ENCODE peak calls at places on chromosomes 2 and 18, in eight cellular contexts. One of them, this sample, is unnamed.

GRCh38 chr2:238598802-238599530 is 172.2 kb downstream of the ASB1 start:
- DNase-seq in transverse colon: no peak
- DNase-seq in KG1: no peak
- DNase-seq in fibroblast of the conjunctiva: no peak
- DNase-seq in endothelial cell of umbilical vein: no peak
- DNase-seq in EH: no peak
- DNase-seq in foreskin melanocyte: no peak
- DNase-seq in LoVo: no peak
- DNase-seq in this sample: no peak

GRCh38 chr2:102927854-102928267 is 166.0 kb downstream of the TMEM182 start:
- DNase-seq in transverse colon: no peak
- DNase-seq in KG1: no peak
- DNase-seq in fibroblast of the conjunctiva: no peak
- DNase-seq in endothelial cell of umbilical vein: no peak
- DNase-seq in EH: no peak
- DNase-seq in foreskin melanocyte: no peak
- DNase-seq in LoVo: no peak
- DNase-seq in this sample: no peak

GRCh38 chr2:139099721-139100120 is 319.5 kb upstream of the NXPH2 start:
- DNase-seq in transverse colon: no peak
- DNase-seq in KG1: no peak
- DNase-seq in fibroblast of the conjunctiva: no peak
- DNase-seq in endothelial cell of umbilical vein: no peak
- DNase-seq in EH: no peak
- DNase-seq in foreskin melanocyte: no peak
- DNase-seq in LoVo: no peak
- DNase-seq in this sample: no peak

GRCh38 chr2:96565111-96565510 is 28.6 kb downstream of the ARID5A start:
- DNase-seq in transverse colon: no peak
- DNase-seq in KG1: no peak
- DNase-seq in fibroblast of the conjunctiva: no peak
- DNase-seq in endothelial cell of umbilical vein: no peak
- DNase-seq in EH: no peak
- DNase-seq in foreskin melanocyte: no peak
- DNase-seq in LoVo: no peak
- DNase-seq in this sample: no peak

GRCh38 chr18:48723837-48724236 is 185.0 kb downstream of the CTIF start:
- DNase-seq in transverse colon: no peak
- DNase-seq in KG1: no peak
- DNase-seq in fibroblast of the conjunctiva: no peak
- DNase-seq in endothelial cell of umbilical vein: no peak
- DNase-seq in EH: no peak
- DNase-seq in foreskin melanocyte: no peak
- DNase-seq in LoVo: no peak
- DNase-seq in this sample: no peak

GRCh38 chr2:120904379-120904778 is 168.7 kb downstream of the GLI2 start:
- DNase-seq in transverse colon: no peak
- DNase-seq in KG1: no peak
- DNase-seq in fibroblast of the conjunctiva: no peak
- DNase-seq in endothelial cell of umbilical vein: no peak
- DNase-seq in EH: no peak
- DNase-seq in foreskin melanocyte: no peak
- DNase-seq in LoVo: no peak
- DNase-seq in this sample: no peak

GRCh38 chr2:240640939-240641338 is 15.7 kb downstream of the GPR35 start:
- DNase-seq in transverse colon: peak
- DNase-seq in KG1: no peak
- DNase-seq in fibroblast of the conjunctiva: peak
- DNase-seq in endothelial cell of umbilical vein: no peak
- DNase-seq in EH: peak
- DNase-seq in foreskin melanocyte: peak
- DNase-seq in LoVo: peak
- DNase-seq in this sample: peak

GRCh38 chr18:9787126-9787525 is 79.0 kb downstream of the RAB31 start:
- DNase-seq in transverse colon: no peak
- DNase-seq in KG1: no peak
- DNase-seq in fibroblast of the conjunctiva: no peak
- DNase-seq in endothelial cell of umbilical vein: no peak
- DNase-seq in EH: no peak
- DNase-seq in foreskin melanocyte: no peak
- DNase-seq in LoVo: no peak
- DNase-seq in this sample: no peak

GRCh38 chr2:62340981-62341624 is 145.2 kb downstream of the B3GNT2 start:
- DNase-seq in transverse colon: peak
- DNase-seq in KG1: no peak
- DNase-seq in fibroblast of the conjunctiva: no peak
- DNase-seq in endothelial cell of umbilical vein: no peak
- DNase-seq in EH: peak
- DNase-seq in foreskin melanocyte: no peak
- DNase-seq in LoVo: no peak
- DNase-seq in this sample: no peak

GRCh38 chr2:201261471-201261870 is 1.1 kb downstream of the CASP8 start:
- DNase-seq in transverse colon: peak
- DNase-seq in KG1: no peak
- DNase-seq in fibroblast of the conjunctiva: no peak
- DNase-seq in endothelial cell of umbilical vein: no peak
- DNase-seq in EH: no peak
- DNase-seq in foreskin melanocyte: no peak
- DNase-seq in LoVo: no peak
- DNase-seq in this sample: no peak

GRCh38 chr18:49168970-49169619 is 218.3 kb upstream of the SMAD7 start:
- DNase-seq in transverse colon: peak
- DNase-seq in KG1: no peak
- DNase-seq in fibroblast of the conjunctiva: no peak
- DNase-seq in endothelial cell of umbilical vein: no peak
- DNase-seq in EH: no peak
- DNase-seq in foreskin melanocyte: no peak
- DNase-seq in LoVo: no peak
- DNase-seq in this sample: no peak

GRCh38 chr2:38115216-38116012 is 39.5 kb upstream of the CYP1B1 start:
- DNase-seq in transverse colon: peak
- DNase-seq in KG1: peak
- DNase-seq in fibroblast of the conjunctiva: peak
- DNase-seq in endothelial cell of umbilical vein: peak
- DNase-seq in EH: peak
- DNase-seq in foreskin melanocyte: peak
- DNase-seq in LoVo: peak
- DNase-seq in this sample: peak

GRCh38 chr18:78974115-78974740 is 5.4 kb upstream of the SALL3 start:
- DNase-seq in transverse colon: no peak
- DNase-seq in KG1: no peak
- DNase-seq in fibroblast of the conjunctiva: no peak
- DNase-seq in endothelial cell of umbilical vein: no peak
- DNase-seq in EH: no peak
- DNase-seq in foreskin melanocyte: peak
- DNase-seq in LoVo: no peak
- DNase-seq in this sample: peak

GRCh38 chr2:125106710-125107109 is 1081.6 kb downstream of the CNTNAP5 start:
- DNase-seq in transverse colon: no peak
- DNase-seq in KG1: no peak
- DNase-seq in fibroblast of the conjunctiva: no peak
- DNase-seq in endothelial cell of umbilical vein: no peak
- DNase-seq in EH: no peak
- DNase-seq in foreskin melanocyte: no peak
- DNase-seq in LoVo: no peak
- DNase-seq in this sample: no peak

GRCh38 chr2:168798076-168798887 is 4.2 kb upstream of the NOSTRIN start:
- DNase-seq in transverse colon: peak
- DNase-seq in KG1: no peak
- DNase-seq in fibroblast of the conjunctiva: no peak
- DNase-seq in endothelial cell of umbilical vein: peak
- DNase-seq in EH: peak
- DNase-seq in foreskin melanocyte: peak
- DNase-seq in LoVo: no peak
- DNase-seq in this sample: no peak

GRCh38 chr2:199458806-199459285 is 1.1 kb upstream of the SATB2 start:
- DNase-seq in transverse colon: no peak
- DNase-seq in KG1: no peak
- DNase-seq in fibroblast of the conjunctiva: no peak
- DNase-seq in endothelial cell of umbilical vein: peak
- DNase-seq in EH: no peak
- DNase-seq in foreskin melanocyte: no peak
- DNase-seq in LoVo: no peak
- DNase-seq in this sample: no peak

GRCh38 chr2:24016376-24016761 is 6.5 kb downstream of the MFSD2B start:
- DNase-seq in transverse colon: no peak
- DNase-seq in KG1: no peak
- DNase-seq in fibroblast of the conjunctiva: no peak
- DNase-seq in endothelial cell of umbilical vein: no peak
- DNase-seq in EH: peak
- DNase-seq in foreskin melanocyte: no peak
- DNase-seq in LoVo: no peak
- DNase-seq in this sample: no peak

GRCh38 chr2:226760412-226761194 is 39.0 kb downstream of the IRS1 start:
- DNase-seq in transverse colon: no peak
- DNase-seq in KG1: no peak
- DNase-seq in fibroblast of the conjunctiva: peak
- DNase-seq in endothelial cell of umbilical vein: no peak
- DNase-seq in EH: peak
- DNase-seq in foreskin melanocyte: no peak
- DNase-seq in LoVo: no peak
- DNase-seq in this sample: no peak

GRCh38 chr18:21100141-21100540 is 11.5 kb downstream of the ROCK1 start:
- DNase-seq in transverse colon: no peak
- DNase-seq in KG1: no peak
- DNase-seq in fibroblast of the conjunctiva: no peak
- DNase-seq in endothelial cell of umbilical vein: peak
- DNase-seq in EH: peak
- DNase-seq in foreskin melanocyte: no peak
- DNase-seq in LoVo: no peak
- DNase-seq in this sample: no peak

GRCh38 chr2:240351088-240351741 is 84.2 kb upstream of the GPC1 start:
- DNase-seq in transverse colon: no peak
- DNase-seq in KG1: no peak
- DNase-seq in fibroblast of the conjunctiva: no peak
- DNase-seq in endothelial cell of umbilical vein: no peak
- DNase-seq in EH: no peak
- DNase-seq in foreskin melanocyte: no peak
- DNase-seq in LoVo: no peak
- DNase-seq in this sample: no peak

GRCh38 chr2:126859631-126860030 is 39.1 kb upstream of the TEX51 start:
- DNase-seq in transverse colon: no peak
- DNase-seq in KG1: no peak
- DNase-seq in fibroblast of the conjunctiva: no peak
- DNase-seq in endothelial cell of umbilical vein: no peak
- DNase-seq in EH: no peak
- DNase-seq in foreskin melanocyte: no peak
- DNase-seq in LoVo: no peak
- DNase-seq in this sample: no peak

GRCh38 chr18:35231052-35231451 is 9.8 kb upstream of the ZNF397 start:
- DNase-seq in transverse colon: peak
- DNase-seq in KG1: peak
- DNase-seq in fibroblast of the conjunctiva: peak
- DNase-seq in endothelial cell of umbilical vein: peak
- DNase-seq in EH: peak
- DNase-seq in foreskin melanocyte: peak
- DNase-seq in LoVo: peak
- DNase-seq in this sample: peak

GRCh38 chr2:10239561-10239967 is 63.1 kb upstream of the HPCAL1 start:
- DNase-seq in transverse colon: no peak
- DNase-seq in KG1: no peak
- DNase-seq in fibroblast of the conjunctiva: no peak
- DNase-seq in endothelial cell of umbilical vein: no peak
- DNase-seq in EH: no peak
- DNase-seq in foreskin melanocyte: no peak
- DNase-seq in LoVo: no peak
- DNase-seq in this sample: no peak

GRCh38 chr2:190875881-190876280 is 4.7 kb upstream of the GLS start:
- DNase-seq in transverse colon: no peak
- DNase-seq in KG1: no peak
- DNase-seq in fibroblast of the conjunctiva: no peak
- DNase-seq in endothelial cell of umbilical vein: no peak
- DNase-seq in EH: no peak
- DNase-seq in foreskin melanocyte: no peak
- DNase-seq in LoVo: no peak
- DNase-seq in this sample: no peak

GRCh38 chr2:6008186-6008585 is 316.0 kb downstream of the SOX11 start:
- DNase-seq in transverse colon: no peak
- DNase-seq in KG1: no peak
- DNase-seq in fibroblast of the conjunctiva: no peak
- DNase-seq in endothelial cell of umbilical vein: no peak
- DNase-seq in EH: no peak
- DNase-seq in foreskin melanocyte: no peak
- DNase-seq in LoVo: no peak
- DNase-seq in this sample: no peak

GRCh38 chr2:26355038-26355995 is 8.7 kb upstream of the ADGRF3 start:
- DNase-seq in transverse colon: no peak
- DNase-seq in KG1: no peak
- DNase-seq in fibroblast of the conjunctiva: peak
- DNase-seq in endothelial cell of umbilical vein: no peak
- DNase-seq in EH: peak
- DNase-seq in foreskin melanocyte: no peak
- DNase-seq in LoVo: no peak
- DNase-seq in this sample: no peak

This sample was measured in ecto neural progenitor cell.